ENCODE peak calls at places on chromosome 4, in four cellular contexts. W is H1, I is HCT116, S is K562. C is an unnamed sample.

GRCh38 chr4:11783588-11783987 is 354.9 kb upstream of the HS3ST1 start:
- DNase-seq in I (no peak), S (no peak), W (no peak), C (no peak)

GRCh38 chr4:17805580-17805979 is 5.0 kb downstream of the DCAF16 start:
- DNase-seq in I (no peak), S (no peak), W (no peak), C (no peak)

GRCh38 chr4:169765845-169766244 is 8.1 kb upstream of the HPF1 start:
- DNase-seq in S (no peak), I (no peak), W (no peak), C (no peak)

GRCh38 chr4:67556426-67556825 is 2.1 kb upstream of the STAP1 start:
- DNase-seq in I (no peak), S (no peak), W (no peak), C (no peak)

GRCh38 chr4:118955515-118955914 is 66.9 kb downstream of the SYNPO2 start:
- DNase-seq in W (no peak), S (no peak), I (no peak), C (no peak)

GRCh38 chr4:95638920-95639501 is 90.2 kb upstream of the UNC5C start:
- DNase-seq in S (no peak), W (no peak), I (no peak), C (no peak)

GRCh38 chr4:111296466-111296865 is 673.6 kb upstream of the PITX2 start:
- DNase-seq in I (no peak), W (no peak), S (no peak), C (no peak)

GRCh38 chr4:106201373-106201772 is 114.6 kb downstream of the TBCK start:
- DNase-seq in W (no peak), I (no peak), S (peak), C (no peak)

GRCh38 chr4:76639292-76639691 is 204.3 kb downstream of the SHROOM3 start:
- DNase-seq in I (no peak), S (no peak), W (no peak), C (no peak)

GRCh38 chr4:111838406-111838930 is 306.8 kb upstream of the FAM241A start:
- DNase-seq in I (no peak), W (no peak), S (no peak), C (no peak)

GRCh38 chr4:139975830-139976272 is 178.1 kb downstream of the MAML3 start:
- DNase-seq in W (no peak), I (no peak), S (no peak), C (no peak)

GRCh38 chr4:88878624-88879023 is 178.4 kb downstream of the FAM13A start:
- DNase-seq in S (no peak), I (no peak), W (no peak), C (no peak)

GRCh38 chr4:26330946-26331345 is 10.1 kb downstream of the RBPJ start:
- DNase-seq in I (no peak), W (no peak), S (no peak), C (no peak)
- TF ChIP-seq YY1 in I (no peak), W (no peak), S (no peak), C (no peak)

DNA sequence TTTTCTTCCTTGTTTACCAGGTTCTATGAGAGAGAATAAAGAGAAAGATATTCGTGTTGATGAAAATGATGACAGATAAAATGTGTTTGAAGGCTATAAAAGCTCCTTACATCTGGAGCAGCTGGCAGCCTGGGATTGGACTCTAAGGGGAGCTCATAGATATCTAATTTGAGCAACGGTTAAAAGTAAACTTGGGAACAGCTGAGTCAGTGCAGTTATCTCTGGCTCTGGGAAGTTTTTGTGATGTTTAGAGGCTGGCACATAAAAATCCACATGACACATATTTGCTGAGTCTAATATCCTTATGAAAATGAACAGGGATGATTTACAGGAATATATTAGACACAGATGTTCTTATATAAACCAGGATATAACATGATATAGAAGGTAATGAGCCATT is 331.8 kb upstream of the TENM3 start:
- DNase-seq in S (no peak), I (no peak), W (no peak), C (no peak)
- TF ChIP-seq ZNF274 in S (no peak), I (no peak), W (no peak), C (no peak)

GRCh38 chr4:105057370-105058096 is 89.1 kb upstream of the TET2 start:
- DNase-seq in I (no peak), W (no peak), S (no peak), C (no peak)
- H3K4me3 ChIP-seq in I (no peak), W (no peak), S (no peak), C (no peak)

DNA sequence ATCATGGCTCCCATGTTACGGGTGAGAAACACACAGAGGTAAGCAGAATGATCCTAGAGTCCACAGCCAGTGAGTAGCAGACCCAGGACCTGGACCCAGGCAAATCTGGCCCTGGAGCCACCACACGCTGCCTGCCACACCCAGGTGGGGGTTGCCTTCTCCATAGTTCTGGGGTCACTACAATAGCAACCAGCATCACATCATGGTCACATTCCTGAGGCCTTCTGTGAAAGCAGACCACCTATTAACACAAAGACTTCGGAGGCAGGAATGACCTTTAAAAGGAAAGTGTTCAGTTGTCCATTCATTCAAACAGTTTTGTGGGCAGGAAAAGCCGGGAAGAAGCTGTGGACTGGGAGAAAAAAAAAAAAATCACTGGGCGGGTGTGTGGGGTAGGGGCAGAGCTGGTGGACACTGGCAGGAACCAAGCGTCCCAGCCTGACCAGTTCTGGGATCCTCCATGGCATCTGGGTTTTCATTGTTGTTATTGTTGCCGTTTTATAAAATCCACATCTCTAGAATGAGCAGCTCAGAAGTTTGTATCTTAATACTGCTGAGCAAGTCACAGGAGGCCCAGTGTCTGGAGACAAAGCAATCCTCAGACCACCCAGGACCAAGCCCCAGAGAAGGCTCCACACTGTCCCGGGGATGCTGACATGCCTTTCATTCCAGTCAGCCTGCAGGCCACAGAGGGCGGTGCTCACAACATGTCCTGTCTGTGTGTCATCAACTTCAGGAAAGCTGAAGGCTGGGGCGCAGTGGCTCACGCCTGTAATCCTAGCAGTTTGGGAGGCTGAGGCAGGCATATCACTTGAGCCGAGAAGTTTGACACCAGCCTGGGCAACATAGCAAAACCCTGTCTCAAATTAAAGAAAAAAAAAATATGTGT is 67.0 kb downstream of the SEL1L3 start:
- DNase-seq in W (peak), I (no peak), S (no peak), C (peak)
- TF ChIP-seq YY1 in W (no peak), I (no peak), S (no peak), C (no peak)

DNA sequence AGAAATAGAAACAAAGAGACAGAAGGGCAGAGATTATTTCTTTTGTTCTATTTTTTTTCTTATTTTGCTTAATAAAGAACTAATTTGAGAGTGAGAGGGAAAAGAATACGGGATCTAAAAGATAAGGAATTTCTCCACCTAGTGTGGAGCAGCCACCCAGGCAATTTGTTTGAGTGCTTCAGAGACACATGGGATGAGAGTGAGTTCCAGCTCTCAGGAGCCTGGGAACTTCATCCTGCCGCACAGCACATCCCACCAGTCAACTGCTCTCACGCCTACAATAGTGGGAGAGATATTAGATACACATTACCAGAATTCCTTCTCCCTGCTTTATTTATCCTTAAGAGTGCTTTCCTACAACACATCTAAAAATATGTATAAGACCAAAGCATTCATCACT is 946.4 kb downstream of the PDHA2 start:
- DNase-seq in W (no peak), S (no peak), I (no peak), C (no peak)
- TF ChIP-seq ZNF274 in W (no peak), S (no peak), I (no peak), C (no peak)

DNA sequence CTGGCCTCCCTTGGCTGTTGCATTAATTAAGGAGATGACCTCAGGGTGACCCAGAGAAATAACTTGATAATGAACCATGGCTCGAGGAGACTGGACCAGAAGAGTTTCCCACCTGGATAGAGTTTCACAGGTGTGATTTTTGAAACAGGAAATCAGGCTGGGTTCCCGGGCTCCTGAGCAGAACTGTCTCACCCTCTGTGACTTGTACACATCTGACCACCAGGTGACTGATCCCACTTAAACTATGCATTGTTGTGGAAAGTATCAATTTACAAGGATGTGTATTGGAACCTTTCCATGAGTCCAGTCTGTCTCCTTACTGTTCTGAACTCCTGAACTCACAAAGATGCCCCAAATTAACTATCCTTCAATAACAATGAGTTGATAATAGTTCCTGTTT is 220.3 kb downstream of the PTTG2 start:
- DNase-seq in S (no peak), W (no peak), I (no peak), C (no peak)
- H3K4me3 ChIP-seq in S (no peak), W (no peak), I (no peak), C (no peak)

GRCh38 chr4:2923141-2923551 is 40.1 kb downstream of the NOP14 start:
- DNase-seq in S (no peak), W (no peak), I (no peak), C (no peak)

GRCh38 chr4:2924765-2925301 is 38.4 kb downstream of the NOP14 start:
- DNase-seq in W (no peak), S (no peak), I (no peak), C (no peak)

GRCh38 chr4:2924286-2924685 is 38.9 kb downstream of the NOP14 start:
- DNase-seq in S (no peak), W (no peak), I (no peak), C (no peak)

GRCh38 chr4:2925496-2925895 is 37.7 kb downstream of the NOP14 start:
- DNase-seq in W (no peak), S (no peak), I (no peak), C (no peak)

GRCh38 chr4:2923678-2924173 is 39.5 kb downstream of the NOP14 start:
- DNase-seq in I (no peak), W (no peak), S (no peak), C (no peak)
- TF ChIP-seq YY1 in I (no peak), W (no peak), S (no peak), C (no peak)

GRCh38 chr4:128228021-128228571 is 59.5 kb downstream of the PGRMC2 start:
- DNase-seq in I (no peak), W (no peak), S (no peak), C (no peak)

GRCh38 chr4:128225148-128225547 is 62.5 kb downstream of the PGRMC2 start:
- DNase-seq in I (no peak), S (no peak), W (no peak), C (no peak)

GRCh38 chr4:128228778-128229457 is 58.7 kb downstream of the PGRMC2 start:
- DNase-seq in S (no peak), I (no peak), W (no peak), C (no peak)

GRCh38 chr4:128232719-128233118 is 54.9 kb downstream of the PGRMC2 start:
- DNase-seq in W (no peak), I (no peak), S (no peak), C (no peak)

DNA sequence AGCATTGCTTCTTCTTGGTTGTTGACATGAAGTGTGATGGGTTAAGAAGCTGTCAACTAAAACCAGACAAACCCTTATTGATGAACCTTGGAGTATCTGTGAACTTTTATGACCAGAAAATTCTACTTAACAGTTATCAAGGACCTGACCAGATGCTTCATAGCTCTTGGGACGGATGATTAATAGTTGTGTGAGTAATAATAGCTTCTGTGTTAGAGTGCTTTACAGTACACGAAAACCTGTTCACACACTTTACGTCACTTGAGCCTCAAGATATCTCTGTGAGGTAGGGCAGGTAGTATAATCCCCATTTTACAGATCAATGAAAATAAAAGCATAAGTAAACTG is 58.2 kb downstream of the PGRMC2 start:
- DNase-seq in I (no peak), W (no peak), S (no peak), C (no peak)
- TF ChIP-seq ZNF274 in I (no peak), W (no peak), S (no peak), C (no peak)

C was measured in NT2/D1.